ENCODE peak calls at places on chromosomes 16 and 17, in four cellular contexts. B, Y, T and J are unnamed samples.

GRCh38 chr16:66601471-66601870 is 3.0 kb upstream of the CMTM3 start:
- DNase-seq in Y (no peak), B (no peak), T (no peak), J (no peak)

GRCh38 chr16:11180489-11180888 is 75.5 kb downstream of the SOCS1 start:
- DNase-seq in B (no peak), T (no peak), Y (no peak), J (no peak)

GRCh38 chr17:77607606-77608005 is 350.9 kb upstream of the TNRC6C start:
- DNase-seq in B (no peak), Y (peak), T (no peak), J (no peak)

GRCh38 chr17:49581645-49581992 is 5.9 kb downstream of the NXPH3 start:
- DNase-seq in T (no peak), B (no peak), Y (peak), J (no peak)

GRCh38 chr16:10402975-10403374 is 17.1 kb downstream of the ATF7IP2 start:
- DNase-seq in T (no peak), Y (no peak), B (no peak), J (no peak)

GRCh38 chr16:57797526-57798266 is 4.6 kb downstream of the KIFC3 start:
- DNase-seq in B (no peak), Y (no peak), T (no peak), J (peak)

GRCh38 chr16:62642677-62643076 is 606.4 kb upstream of the CDH8 start:
- DNase-seq in B (no peak), Y (no peak), T (no peak), J (no peak)

GRCh38 chr16:78607465-78607864 is 508.0 kb downstream of the WWOX start:
- DNase-seq in B (no peak), T (no peak), Y (no peak), J (no peak)

GRCh38 chr17:37273419-37274051 is 102.2 kb upstream of the C17orf78 start:
- DNase-seq in T (peak), B (no peak), Y (peak), J (no peak)

GRCh38 chr17:42937712-42938596 is 26.3 kb downstream of the AARSD1 start:
- DNase-seq in Y (peak), T (peak), B (peak), J (peak)

GRCh38 chr16:88927010-88927409 is 50.0 kb downstream of the CBFA2T3 start:
- DNase-seq in B (no peak), Y (no peak), T (no peak), J (no peak)

GRCh38 chr16:48535831-48536599 is 74.0 kb downstream of the N4BP1 start:
- DNase-seq in B (no peak), T (no peak), Y (no peak), J (no peak)

GRCh38 chr17:61389670-61390478 is 9.8 kb upstream of the TBX2 start:
- DNase-seq in Y (peak), T (peak), B (no peak), J (peak)

GRCh38 chr17:50539762-50540440 is 7.1 kb upstream of the SPATA20 start:
- DNase-seq in T (peak), Y (no peak), B (no peak), J (peak)

GRCh38 chr16:29816694-29817441 is 916 bp downstream of the PAGR1 start:
- DNase-seq in T (peak), B (no peak), Y (peak), J (peak)

DNA sequence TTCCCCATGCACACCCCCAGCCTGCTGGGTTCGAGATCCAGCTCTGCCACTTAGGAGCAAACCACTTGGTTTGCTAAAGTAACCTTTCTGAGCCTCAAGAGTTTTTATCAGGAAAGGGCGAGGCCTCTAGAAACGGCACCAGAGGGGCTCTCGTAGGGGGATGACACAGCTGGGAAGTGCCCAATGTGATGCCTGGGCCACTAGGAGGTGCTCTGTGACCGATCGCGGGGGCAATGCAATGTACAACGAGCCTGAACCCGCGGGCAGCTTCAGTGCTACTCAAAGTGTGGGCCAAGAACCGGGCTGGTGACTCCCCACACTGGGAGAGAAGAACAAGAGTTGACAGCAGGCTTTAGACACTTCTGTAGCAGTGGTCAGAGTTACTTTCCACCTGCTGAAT is 9.4 kb downstream of the C16orf89 start:
- DNase-seq in B (no peak), T (peak), Y (peak), J (peak)
- TF ChIP-seq TEAD4 in B (no peak), T (no peak), Y (no peak), J (no peak)

GRCh38 chr17:56937688-56938087 is 23.2 kb downstream of the COIL start:
- DNase-seq in B (no peak), Y (no peak), T (peak), J (no peak)
- TF ChIP-seq TEAD4 in B (no peak), Y (no peak), T (no peak), J (no peak)

GRCh38 chr17:56099649-56100048 is 53.6 kb upstream of the ANKFN1 start:
- DNase-seq in Y (no peak), T (no peak), B (no peak), J (no peak)
- TF ChIP-seq TEAD4 in Y (no peak), T (no peak), B (no peak), J (no peak)

GRCh38 chr17:82013341-82013740 is 9.3 kb downstream of the CENPX start:
- DNase-seq in Y (peak), T (no peak), B (no peak), J (no peak)
- TF ChIP-seq TEAD4 in Y (no peak), T (no peak), B (no peak), J (no peak)

GRCh38 chr17:7929158-7930029 is at the start of gene KCNAB3:
- DNase-seq in Y (peak), T (peak), B (no peak), J (peak)

GRCh38 chr17:7932483-7932891 is 481 bp downstream of the CNTROB start:
- DNase-seq in Y (peak), T (peak), B (no peak), J (peak)

GRCh38 chr17:7930841-7931631 is 710 bp downstream of the TRAPPC1 start:
- DNase-seq in T (no peak), B (no peak), Y (no peak), J (no peak)

GRCh38 chr17:7932949-7933348 is 943 bp downstream of the CNTROB start:
- DNase-seq in Y (no peak), B (no peak), T (peak), J (peak)

GRCh38 chr17:7931709-7932482 is at the start of the genes CNTROB and TRAPPC1:
- DNase-seq in Y (peak), T (peak), B (peak), J (peak)
- TF ChIP-seq TEAD4 in Y (no peak), T (no peak), B (no peak), J (no peak)

DNA sequence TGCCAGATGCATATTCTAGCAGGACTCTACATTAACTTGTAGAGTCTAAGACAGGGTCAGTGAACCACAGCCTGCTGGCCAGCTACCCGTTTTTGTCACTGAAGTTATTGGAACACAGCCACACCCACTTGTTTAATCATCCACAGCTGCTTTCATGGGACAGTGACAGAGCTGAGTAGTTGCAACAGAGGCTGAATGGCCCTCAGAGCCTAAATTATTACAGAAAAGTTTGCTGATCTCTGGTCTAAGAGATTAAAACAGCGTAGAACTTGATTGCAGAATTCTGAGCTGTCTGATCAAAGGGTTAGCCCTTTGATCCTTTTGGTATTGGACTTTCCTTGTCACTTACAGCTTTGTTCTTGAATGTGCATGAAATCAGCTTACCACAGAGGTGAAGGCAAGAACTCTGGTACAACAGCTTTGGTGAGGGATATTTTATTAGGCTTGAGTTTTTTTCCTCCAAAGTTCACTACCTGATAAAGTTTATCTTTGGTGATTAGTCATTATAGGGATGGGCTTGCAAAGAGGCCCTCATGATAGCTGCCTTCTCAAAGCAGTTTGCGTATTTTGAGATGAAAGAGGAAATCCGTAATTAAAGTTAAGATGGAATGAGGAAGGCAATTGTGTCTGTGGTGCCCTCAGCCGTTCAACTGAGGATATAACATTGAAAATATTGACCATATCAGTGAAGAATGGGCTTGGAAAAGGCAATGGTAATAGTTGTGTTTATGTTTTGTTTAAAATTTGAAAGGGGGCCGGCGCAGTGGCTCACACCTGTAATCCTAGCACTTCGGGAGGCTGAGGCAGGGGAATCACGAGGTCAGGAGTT is 23.7 kb downstream of the ALDH3A2 start:
- DNase-seq in T (no peak), Y (no peak), B (no peak), J (no peak)
- TF ChIP-seq TEAD4 in T (no peak), Y (no peak), B (no peak), J (no peak)

GRCh38 chr16:2819939-2820835 is 3.1 kb downstream of the PRSS21 start:
- DNase-seq in T (no peak), Y (no peak), B (no peak), J (peak)

GRCh38 chr16:2824626-2825025 is 5.5 kb upstream of the ZG16B start:
- DNase-seq in B (no peak), T (no peak), Y (no peak), J (no peak)

GRCh38 chr16:2821483-2822157 is 4.6 kb downstream of the PRSS21 start:
- DNase-seq in T (no peak), Y (peak), B (no peak), J (no peak)

GRCh38 chr16:2820836-2821482 is 3.9 kb downstream of the PRSS21 start:
- DNase-seq in Y (peak), B (no peak), T (no peak), J (no peak)

DNA sequence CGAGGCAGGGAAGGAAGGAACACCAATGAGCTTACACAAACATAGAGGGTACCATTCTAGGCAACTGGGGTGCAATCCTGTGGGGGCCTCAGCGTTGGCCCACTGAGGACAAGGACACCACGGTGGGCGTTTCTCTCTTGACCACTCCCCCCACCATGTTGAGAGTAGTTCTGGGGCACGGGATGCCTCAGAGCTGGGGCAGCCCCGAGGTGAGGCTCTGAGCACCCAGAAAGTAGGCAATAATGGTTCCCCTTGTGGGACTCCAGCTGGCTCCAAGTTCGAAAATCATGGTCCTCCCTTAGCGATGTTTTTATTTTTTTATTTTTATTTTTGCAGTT is 5.1 kb downstream of the PRSS21 start:
- DNase-seq in B (no peak), Y (no peak), T (no peak), J (no peak)
- TF ChIP-seq TEAD4 in B (no peak), Y (no peak), T (no peak), J (no peak)

DNA sequence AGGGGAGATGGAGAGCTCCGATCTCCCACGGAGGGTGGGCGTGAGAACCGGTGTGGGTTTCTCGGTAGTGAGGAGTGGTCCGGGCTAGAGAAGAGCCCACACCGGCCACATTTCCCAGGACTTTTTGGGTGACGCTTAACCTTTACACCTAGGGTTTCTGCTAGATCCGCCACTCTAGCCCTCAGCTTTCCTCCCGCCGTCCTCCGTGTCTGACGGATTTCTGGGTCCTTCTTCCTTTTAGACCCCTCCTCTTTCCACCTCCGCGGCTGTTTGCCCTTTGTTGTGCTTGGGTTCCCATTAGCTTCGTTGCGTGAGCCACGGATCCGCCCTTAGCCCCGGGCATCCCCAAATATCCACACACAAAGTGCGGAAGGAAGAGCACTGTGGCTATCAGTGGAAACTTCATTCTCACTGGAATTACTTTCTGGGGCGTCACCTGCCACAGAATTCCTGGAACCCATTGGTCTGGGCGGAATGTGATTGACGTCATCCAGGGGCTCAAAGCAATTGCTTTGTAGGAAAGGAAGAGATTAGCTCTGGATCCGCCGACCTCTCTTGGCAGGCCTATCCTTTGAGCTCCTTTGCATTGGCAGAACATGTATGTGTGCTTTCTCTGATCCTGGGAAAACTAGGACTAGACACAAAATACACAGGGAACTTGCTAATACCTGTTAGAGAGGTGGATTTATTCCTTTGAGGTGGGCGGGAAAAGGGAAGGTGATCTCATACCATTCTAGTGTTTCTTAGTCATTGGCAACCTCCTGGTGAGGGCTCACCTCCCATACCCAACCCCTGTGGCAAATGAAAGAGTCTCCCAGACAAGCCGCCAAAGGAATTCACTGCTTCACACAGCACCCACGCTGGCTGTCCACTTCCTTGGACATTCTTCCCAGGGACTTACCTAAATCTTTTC is 654 bp downstream of the TNFAIP1 start:
- DNase-seq in B (no peak), Y (peak), T (peak), J (peak)
- TF ChIP-seq TEAD4 in B (peak), Y (no peak), T (peak), J (no peak)